ENCODE peak calls at places on chromosomes 4 and X, in seven cellular contexts. S is left ventricle myocardium superior; V is NCI-H1694; F is activated effector memory CD4-positive, alpha-beta T cell treated with Interleukin-2 at 50 U/mL for 16 hours; L is left colon; U is mucosa of descending colon; K is hypothalamus. A is an unnamed sample.

GRCh38 chr4:1967512-1968149 is 41.1 kb downstream of the NELFA start:
- DNase-seq in U (no peak), S (no peak), L (no peak), F (no peak), V (no peak), K (no peak), A (no peak)

GRCh38 chrX:151397741-151398070 is 700 bp downstream of the VMA21 start:
- DNase-seq in V (no peak), S (no peak), L (no peak), K (no peak), F (no peak), U (no peak), A (no peak)

GRCh38 chr4:57320880-57321279 is 210.7 kb upstream of the IGFBP7 start:
- DNase-seq in F (no peak), S (no peak), U (no peak), L (no peak), K (no peak), V (no peak), A (no peak)

GRCh38 chr4:87012265-87012953 is 77.6 kb downstream of the AFF1 start:
- DNase-seq in L (peak; percentile 53), V (no peak), S (no peak), U (no peak), F (no peak), K (no peak), A (no peak)

GRCh38 chrX:15678339-15678738 is 13.7 kb upstream of the CLTRN start:
- DNase-seq in L (no peak), K (no peak), V (no peak), S (no peak), F (no peak), U (no peak), A (no peak)

GRCh38 chr4:47469951-47470350 is 6.4 kb upstream of the COMMD8 start:
- DNase-seq in F (no peak), L (no peak), S (no peak), V (no peak), U (no peak), K (no peak), A (no peak)

GRCh38 chrX:102930990-102931756 is 5.9 kb upstream of the RAB40AL start:
- DNase-seq in S (no peak), K (no peak), F (no peak), L (no peak), U (no peak), V (no peak), A (no peak)

GRCh38 chrX:16797358-16797757 is 11.1 kb downstream of the TXLNG start:
- DNase-seq in V (no peak), L (no peak), K (no peak), S (peak; percentile 33), U (no peak), F (no peak), A (no peak)

GRCh38 chrX:48899078-48899410 is 1.3 kb downstream of the PQBP1 start:
- DNase-seq in V (no peak), F (no peak), K (no peak), U (no peak), S (no peak), L (no peak), A (no peak)

GRCh38 chr4:99803702-99804101 is 12.9 kb upstream of the DAPP1 start:
- DNase-seq in U (no peak), V (no peak), L (no peak), K (no peak), S (no peak), F (no peak), A (no peak)

GRCh38 chr4:168199262-168199957 is 107.1 kb downstream of the ANXA10 start:
- DNase-seq in K (no peak), U (no peak), S (no peak), V (no peak), L (no peak), F (no peak), A (no peak)

GRCh38 chr4:37946503-37947179 is 13.6 kb upstream of the PTTG2 start:
- DNase-seq in L (no peak), K (no peak), F (no peak), U (no peak), V (no peak), S (no peak), A (no peak)

GRCh38 chrX:18702362-18703195 is 4.9 kb upstream of the PPEF1 start:
- DNase-seq in F (no peak), K (no peak), L (no peak), U (no peak), V (no peak), S (no peak), A (no peak)

GRCh38 chrX:109918753-109919152 is 84.2 kb upstream of the TMEM164 start:
- DNase-seq in F (no peak), S (no peak), U (no peak), K (no peak), V (no peak), L (no peak), A (no peak)

GRCh38 chr4:77699731-77700210 is 94.2 kb downstream of the CXCL13 start:
- DNase-seq in F (no peak), S (no peak), V (peak; percentile 77), U (no peak), K (no peak), L (no peak), A (no peak)

GRCh38 chr4:45741897-45742296 is 382.0 kb downstream of the GABRG1 start:
- DNase-seq in S (no peak), V (no peak), U (no peak), K (no peak), L (no peak), F (no peak), A (no peak)

GRCh38 chr4:153008578-153009199 is 72.6 kb downstream of the FHDC1 start:
- DNase-seq in S (no peak), K (no peak), U (no peak), V (no peak), L (no peak), F (no peak), A (no peak)

GRCh38 chr4:18291313-18291712 is 269.8 kb upstream of the LCORL start:
- DNase-seq in F (no peak), L (no peak), V (no peak), U (no peak), K (no peak), S (no peak), A (no peak)

GRCh38 chrX:13491061-13491460 is 78.3 kb upstream of the EGFL6 start:
- DNase-seq in L (no peak), F (no peak), U (no peak), V (no peak), S (no peak), K (no peak), A (no peak)

GRCh38 chr4:77044458-77045124 is 31.2 kb downstream of the CCNI start:
- DNase-seq in F (no peak), K (no peak), L (no peak), S (no peak), U (no peak), V (peak; percentile 20), A (no peak)

GRCh38 chr4:69057620-69058409 is 38.5 kb upstream of the UGT2B7 start:
- DNase-seq in K (no peak), S (no peak), U (no peak), V (no peak), L (no peak), F (no peak), A (no peak)

GRCh38 chr4:183362916-183363542 is 40.8 kb upstream of the CLDN24 start:
- DNase-seq in S (no peak), L (no peak), U (no peak), V (no peak), K (no peak), F (no peak), A (no peak)

GRCh38 chr4:79877511-79877910 is 195.5 kb downstream of the ANTXR2 start:
- DNase-seq in L (no peak), V (no peak), F (no peak), U (no peak), S (no peak), K (no peak), A (no peak)

GRCh38 chrX:103441878-103442535 is 65.7 kb downstream of the BEX3 start:
- DNase-seq in L (no peak), S (no peak), V (no peak), K (no peak), F (no peak), U (no peak), A (no peak)

GRCh38 chr4:74934016-74934821 is 1.3 kb downstream of the PARM1 start:
- DNase-seq in L (peak; percentile 45), K (peak; percentile 12), S (peak; percentile 57), V (peak; percentile 9), F (no peak), U (peak; percentile 69), A (no peak)

GRCh38 chr4:37693450-37694190 is 7.4 kb upstream of the RELL1 start:
- DNase-seq in F (no peak), L (no peak), S (no peak), V (no peak), U (no peak), K (no peak), A (no peak)